ENCODE peak calls at places on chromosomes 7 and 10, in nine cellular contexts. H, R, Y, N, K, G, F, U and E are unnamed samples.

GRCh38 chr7:27098493-27099223 is 2.9 kb upstream of the HOXA1 start:
- DNase-seq in N (peak; percentile 67), U (no peak), H (no peak), G (no peak), F (no peak), R (no peak), Y (no peak), K (no peak), E (no peak)

GRCh38 chr7:45679516-45679915 is 105.3 kb downstream of the ADCY1 start:
- DNase-seq in H (no peak), K (no peak), R (no peak), U (no peak), Y (no peak), F (no peak), G (no peak), N (peak; percentile 44), E (peak; percentile 15)

GRCh38 chr7:130491841-130492518 is at the start of gene MEST:
- DNase-seq in R (no peak), H (no peak), U (no peak), N (peak; percentile 75), Y (no peak), G (no peak), F (peak; percentile 29), K (no peak), E (no peak)

GRCh38 chr10:92891885-92892705 is 43.8 kb downstream of the EXOC6 start:
- DNase-seq in U (no peak), G (no peak), Y (no peak), R (no peak), K (peak; percentile 34), N (peak; percentile 73), H (no peak), F (no peak), E (no peak)

GRCh38 chr10:104109908-104110662 is 11.9 kb upstream of the SFR1 start:
- DNase-seq in K (no peak), F (no peak), U (no peak), Y (no peak), G (no peak), N (no peak), H (no peak), R (no peak), E (no peak)

GRCh38 chr7:84372155-84372621 is 177.6 kb upstream of the SEMA3A start:
- DNase-seq in G (no peak), R (no peak), Y (no peak), K (peak; percentile 90), U (no peak), F (no peak), N (no peak), H (no peak), E (no peak)

GRCh38 chr7:152527610-152528032 is 91.8 kb upstream of the KMT2C start:
- DNase-seq in G (no peak), K (no peak), R (no peak), Y (no peak), F (no peak), H (no peak), U (no peak), N (no peak), E (no peak)

GRCh38 chr10:91552706-91553105 is 80.2 kb downstream of the PPP1R3C start:
- DNase-seq in H (no peak), F (no peak), N (peak; percentile 65), Y (no peak), G (no peak), R (no peak), U (no peak), K (no peak), E (no peak)

GRCh38 chr7:88040694-88041093 is 106.6 kb downstream of the ADAM22 start:
- DNase-seq in N (no peak), U (no peak), H (no peak), K (no peak), G (no peak), F (no peak), R (no peak), Y (no peak), E (no peak)

GRCh38 chr10:74103560-74104248 is 46.9 kb downstream of the AP3M1 start:
- DNase-seq in K (no peak), U (no peak), H (no peak), N (no peak), R (no peak), Y (no peak), G (no peak), F (peak; percentile 50), E (no peak)

GRCh38 chr10:12455774-12456173 is 106.4 kb downstream of the CAMK1D start:
- DNase-seq in G (no peak), H (no peak), U (no peak), N (no peak), F (no peak), Y (no peak), K (no peak), R (no peak), E (no peak)

GRCh38 chr10:68550747-68551411 is 9.3 kb upstream of the TET1 start:
- DNase-seq in N (peak; percentile 88), G (peak; percentile 43), H (no peak), F (peak; percentile 83), Y (no peak), U (no peak), R (peak; percentile 62), K (no peak), E (no peak)

GRCh38 chr7:136874393-136875032 is 6.1 kb downstream of the CHRM2 start:
- DNase-seq in U (no peak), Y (no peak), F (no peak), H (no peak), N (no peak), K (no peak), R (peak; percentile 7), G (no peak), E (no peak)

GRCh38 chr10:101441539-101442455 is 87.8 kb downstream of the BTRC start:
- DNase-seq in H (no peak), N (peak; percentile 69), F (peak; percentile 65), U (peak; percentile 2), Y (no peak), K (peak; percentile 2), R (peak; percentile 59), G (no peak), E (no peak)

GRCh38 chr10:108956149-108956548 is 967.2 kb downstream of the XPNPEP1 start:
- DNase-seq in Y (no peak), R (no peak), U (no peak), N (no peak), G (no peak), F (no peak), K (no peak), H (no peak), E (no peak)

GRCh38 chr7:1516586-1517251 is 12.5 kb upstream of the INTS1 start:
- DNase-seq in N (no peak), U (no peak), R (no peak), G (no peak), F (no peak), H (no peak), Y (no peak), K (no peak), E (no peak)

GRCh38 chr7:134781171-134781570 is 1.7 kb downstream of the CALD1 start:
- DNase-seq in K (no peak), N (no peak), R (no peak), U (no peak), H (no peak), Y (no peak), F (no peak), G (no peak), E (no peak)

GRCh38 chr10:79102056-79102874 is 33.5 kb downstream of the ZMIZ1 start:
- DNase-seq in H (no peak), R (no peak), U (no peak), N (no peak), K (no peak), G (no peak), Y (no peak), F (no peak), E (no peak)